ENCODE peak calls at places on chromosomes 4 and X, in six cellular contexts. M, T, N, P, B and Q are unnamed samples.

GRCh38 chrX:56853436-56853835 is 124.4 kb downstream of the NBDY start:
- DNase-seq in P (no peak), M (no peak), B (no peak), N (no peak), T (no peak), Q (no peak)

GRCh38 chr4:118270492-118270891 is 82.3 kb downstream of the PRSS12 start:
- DNase-seq in B (no peak), N (peak; percentile 66), T (no peak), P (peak; percentile 80), M (no peak), Q (no peak)

GRCh38 chrX:39773923-39774803 is 323.6 kb downstream of the BCOR start:
- DNase-seq in B (no peak), P (no peak), M (no peak), N (no peak), T (no peak), Q (no peak)

GRCh38 chr4:163591614-163592020 is 97.1 kb downstream of the TMA16 start:
- DNase-seq in P (no peak), B (no peak), T (no peak), M (no peak), N (no peak), Q (no peak)

GRCh38 chr4:128288689-128289106 is 1.1 kb upstream of the PGRMC2 start:
- DNase-seq in M (no peak), P (peak; percentile 53), T (no peak), N (peak; percentile 62), B (no peak), Q (peak; percentile 79)

GRCh38 chrX:45986971-45987370 is 558.2 kb downstream of the ZNF674 start:
- DNase-seq in P (no peak), N (peak; percentile 37), T (no peak), M (no peak), B (no peak), Q (no peak)

GRCh38 chr4:10701702-10702460 is 17.3 kb upstream of the CLNK start:
- DNase-seq in M (no peak), N (no peak), T (no peak), P (no peak), B (no peak), Q (no peak)

GRCh38 chr4:1862961-1863296 is 7.0 kb upstream of the LETM1 start:
- DNase-seq in P (no peak), N (no peak), B (no peak), T (no peak), M (no peak), Q (no peak)

GRCh38 chr4:1504786-1505500 is 98.7 kb upstream of the NKX1-1 start:
- DNase-seq in B (peak; percentile 15), N (no peak), T (no peak), M (no peak), P (no peak), Q (no peak)